ENCODE peak calls at places on chromosomes 4 and X, in four cellular contexts. N is naive thymus-derived CD4-positive, alpha-beta T cell; Z is CD4-positive, alpha-beta T cell; Q is transverse colon. T is an unnamed sample. For H3K9me3, the result is how much of the 10 kb centered on the place peaks cover.

GRCh38 chr4:47530801-47531200 is 45.7 kb downstream of the ATP10D start:
- DNase-seq in N (no peak), Z (no peak), Q (no peak), T (no peak)

GRCh38 chr4:143358923-143359694 is 22.4 kb downstream of the GAB1 start:
- DNase-seq in N (no peak), Z (no peak), Q (peak), T (no peak)

GRCh38 chr4:8393593-8394038 is 46.9 kb downstream of the ACOX3 start:
- DNase-seq in N (no peak), Z (no peak), Q (peak), T (no peak)

GRCh38 chr4:2643555-2643954 is 107.1 kb downstream of the FAM193A start:
- DNase-seq in N (no peak), Z (no peak), Q (no peak), T (no peak)

GRCh38 chr4:180695851-180696250 is 1547.4 kb upstream of the TENM3 start:
- DNase-seq in N (no peak), Z (no peak), Q (no peak), T (no peak)

GRCh38 chrX:140918398-140919043 is 83.9 kb upstream of the SPANXB1 start:
- DNase-seq in N (no peak), Z (no peak), Q (peak), T (peak)

GRCh38 chr4:138952405-138952804 is 63.2 kb upstream of the NOCT start:
- DNase-seq in N (no peak), Z (no peak), Q (no peak), T (no peak)

GRCh38 chr4:41169256-41169655 is 45.1 kb downstream of the APBB2 start:
- DNase-seq in N (no peak), Z (no peak), Q (no peak), T (no peak)

GRCh38 chrX:24607616-24608015 is 39.5 kb downstream of the PCYT1B start:
- DNase-seq in N (no peak), Z (no peak), Q (no peak), T (no peak)

GRCh38 chrX:43345166-43345565 is 310.9 kb upstream of the MAOA start:
- DNase-seq in N (no peak), Z (no peak), Q (no peak), T (no peak)

GRCh38 chr4:94171616-94172015 is 36.0 kb upstream of the SMARCAD1 start:
- DNase-seq in N (no peak), Z (no peak), Q (no peak), T (no peak)

GRCh38 chr4:76705497-76705896 is 192.4 kb downstream of the SOWAHB start:
- DNase-seq in N (no peak), Z (no peak), Q (no peak), T (no peak)

GRCh38 chr4:183876268-183876934 is 28.7 kb upstream of the STOX2 start:
- DNase-seq in N (no peak), Z (no peak), Q (peak), T (no peak)

GRCh38 chr4:84913176-84913575 is 53.3 kb downstream of the WDFY3 start:
- DNase-seq in N (no peak), Z (no peak), Q (no peak), T (no peak)

GRCh38 chr4:17786567-17786966 is 5.1 kb upstream of the FAM184B start:
- DNase-seq in N (no peak), Z (no peak), Q (no peak), T (no peak)

GRCh38 chrX:153582896-153583295 is 16.0 kb downstream of the CCNQ start:
- DNase-seq in N (peak), Z (peak), Q (peak), T (peak)

GRCh38 chr4:151117371-151117962 is 18.0 kb downstream of the RPS3A start:
- DNase-seq in N (peak), Z (peak), Q (peak), T (peak)

GRCh38 chr4:112423591-112423990 is 92.4 kb downstream of the NEUROG2 start:
- DNase-seq in N (no peak), Z (no peak), Q (no peak), T (no peak)

GRCh38 chr4:74109116-74109791 is 10.3 kb upstream of the CXCL2 start:
- DNase-seq in N (no peak), Z (no peak), Q (peak), T (no peak)

GRCh38 chr4:7904108-7904516 is 35.5 kb downstream of the AFAP1 start:
- DNase-seq in N (no peak), Z (no peak), Q (no peak), T (no peak)

GRCh38 chr4:130416228-130416627 is 1320.3 kb downstream of the C4orf33 start:
- DNase-seq in N (no peak), Z (no peak), Q (no peak), T (no peak)

GRCh38 chr4:140641789-140642439 is 73.2 kb upstream of the UCP1 start:
- DNase-seq in N (no peak), Z (no peak), Q (no peak), T (no peak)

GRCh38 chr4:84231539-84232055 is 267.5 kb downstream of the NKX6-1 start:
- DNase-seq in N (no peak), Z (no peak), Q (no peak), T (no peak)

GRCh38 chrX:49002091-49002935 is at the start of gene GRIPAP1:
- DNase-seq in N (peak), Z (peak), Q (peak), T (peak)

GRCh38 chrX:83658731-83659130 is 150.6 kb downstream of the POU3F4 start:
- DNase-seq in N (no peak), Z (no peak), Q (no peak), T (no peak)

DNA sequence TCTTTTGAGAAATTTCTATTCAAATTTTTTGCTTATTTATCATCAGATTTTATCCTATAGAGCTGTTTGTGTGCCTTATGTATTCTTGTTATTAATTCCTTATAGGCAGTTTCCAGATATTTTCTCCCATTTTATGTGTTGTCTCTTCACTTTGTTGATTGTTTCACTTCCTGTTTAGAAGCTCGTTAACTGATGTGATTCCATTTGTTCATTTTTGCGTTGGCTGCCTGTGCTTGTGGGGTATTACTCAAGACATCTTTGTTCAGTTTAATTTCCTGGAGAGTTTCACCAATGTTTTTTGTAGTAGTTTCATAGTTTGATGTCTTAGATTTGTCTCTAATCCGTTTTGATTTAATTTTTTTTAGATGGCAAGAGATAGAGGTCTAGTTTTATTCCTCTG is 14.6 kb downstream of the ZNF718 start:
- DNase-seq in N (no peak), Z (no peak), Q (no peak), T (no peak)
- H3K9me3 ChIP-seq in N (under half), Z (half or more), Q (half or more), T (under half)

DNA sequence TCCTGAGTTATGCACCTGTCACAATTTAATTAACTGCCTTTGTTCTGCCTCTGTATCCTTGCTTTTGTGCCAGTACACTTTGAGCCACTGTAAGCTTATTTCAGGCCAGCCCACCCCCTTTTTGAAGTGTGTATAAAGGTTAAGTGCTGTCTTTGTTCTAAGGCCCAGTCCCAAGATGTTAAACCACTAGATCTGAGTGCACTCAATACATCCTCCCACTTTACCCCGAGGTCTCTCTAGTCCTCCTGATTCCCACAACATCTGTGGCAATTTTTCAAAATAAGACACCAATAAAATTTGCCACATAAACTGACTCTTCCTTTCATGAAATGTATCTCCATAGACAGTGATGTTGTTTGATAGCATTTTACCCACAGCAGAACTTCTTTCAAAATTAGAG is 124.1 kb upstream of the SPIN4 start:
- DNase-seq in N (no peak), Z (no peak), Q (no peak), T (no peak)
- H3K9me3 ChIP-seq in N (under half), Z (under half), Q (under half), T (under half)

GRCh38 chrX:22542641-22543040 is 269.9 kb downstream of the CBLL2 start:
- DNase-seq in N (no peak), Z (no peak), Q (no peak), T (no peak)

GRCh38 chrX:22538581-22538980 is 265.9 kb downstream of the CBLL2 start:
- DNase-seq in N (no peak), Z (no peak), Q (no peak), T (no peak)

GRCh38 chrX:22541926-22542325 is 269.2 kb downstream of the CBLL2 start:
- DNase-seq in N (no peak), Z (no peak), Q (no peak), T (no peak)
- H3K9me3 ChIP-seq in N (under half), Z (under half), Q (under half), T (under half)

GRCh38 chr4:102883278-102883677 is 14.5 kb downstream of the CISD2 start:
- DNase-seq in N (no peak), Z (no peak), Q (no peak), T (no peak)

GRCh38 chr4:102878901-102879300 is 10.1 kb downstream of the CISD2 start:
- DNase-seq in N (no peak), Z (no peak), Q (no peak), T (no peak)
- H3K9me3 ChIP-seq in N (under half), Z (under half), Q (under half), T (under half)

DNA sequence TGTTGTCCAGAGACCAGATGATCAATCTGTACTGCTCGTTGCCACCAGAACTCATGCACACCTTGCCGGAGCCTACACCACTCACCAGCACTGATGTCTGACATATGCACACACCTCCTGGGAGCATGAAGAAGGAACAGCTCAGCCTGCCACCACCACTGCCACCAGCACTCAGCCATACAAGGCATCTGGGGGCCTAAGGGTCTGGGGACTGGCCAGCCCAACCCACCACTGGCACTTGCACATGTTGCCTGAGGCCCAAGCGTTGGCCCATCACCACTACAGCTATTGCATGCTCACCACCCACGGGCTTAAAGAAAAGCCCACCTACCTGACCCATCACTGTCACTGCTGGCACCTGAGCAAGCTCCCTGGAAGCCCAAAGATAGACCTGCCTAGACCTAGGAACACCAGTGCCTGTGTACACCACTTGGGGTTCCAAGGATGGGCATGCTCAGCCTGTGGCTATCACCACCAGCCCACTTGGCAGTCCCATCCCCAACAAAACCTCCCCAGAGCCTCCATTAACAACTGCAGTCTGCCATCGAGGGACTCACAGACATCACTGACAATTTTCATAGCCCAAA is 174.3 kb upstream of the GRID2 start:
- DNase-seq in N (no peak), Z (no peak), Q (no peak), T (no peak)
- H3K9me3 ChIP-seq in N (under half), Z (under half), Q (under half), T (under half)

T was measured in T-helper 17 cell.